ENCODE peak calls at places on chromosomes 4 and X, in seven cellular contexts. Q, A, Y, K, D, H and C are unnamed samples.

GRCh38 chr4:123284166-123284565 is 112.4 kb upstream of the SPRY1 start:
- DNase-seq in Y (peak), A (no peak), D (no peak), Q (no peak), K (no peak), H (no peak), C (peak)

GRCh38 chr4:477686-478085 is 21.3 kb downstream of the ZNF721 start:
- DNase-seq in A (no peak), Q (no peak), Y (no peak), H (no peak), K (no peak), D (no peak), C (no peak)

GRCh38 chr4:111798840-111799239 is 346.4 kb upstream of the FAM241A start:
- DNase-seq in Y (no peak), D (no peak), A (no peak), Q (no peak), K (no peak), H (no peak), C (no peak)

GRCh38 chr4:57430706-57431105 is 320.5 kb upstream of the IGFBP7 start:
- DNase-seq in Y (no peak), A (no peak), Q (no peak), D (no peak), K (no peak), H (no peak), C (no peak)

GRCh38 chr4:7335363-7336066 is 99.2 kb downstream of the PSAPL1 start:
- DNase-seq in D (peak), Y (no peak), K (peak), H (peak), A (no peak), Q (peak), C (peak)

GRCh38 chrX:20620301-20620700 is 353.6 kb upstream of the RPS6KA3 start:
- DNase-seq in D (no peak), A (no peak), K (no peak), Y (peak), Q (no peak), H (no peak), C (peak)

GRCh38 chr4:70113656-70114055 is 40.4 kb upstream of the PRR27 start:
- DNase-seq in K (no peak), A (no peak), Y (no peak), D (no peak), Q (no peak), H (no peak), C (no peak)

GRCh38 chr4:77045490-77045889 is 30.3 kb downstream of the CCNI start:
- DNase-seq in K (no peak), D (no peak), H (no peak), A (no peak), Y (peak), Q (no peak), C (peak)

GRCh38 chr4:5890063-5890727 is 2.7 kb downstream of the CRMP1 start:
- DNase-seq in A (no peak), K (no peak), H (no peak), D (no peak), Y (peak), Q (peak), C (no peak)

GRCh38 chr4:127844605-127845116 is 36.0 kb upstream of the PLK4 start:
- DNase-seq in H (no peak), K (no peak), Y (no peak), Q (no peak), D (no peak), A (no peak), C (no peak)

GRCh38 chr4:113604955-113605354 is 156.6 kb downstream of the CAMK2D start:
- DNase-seq in H (no peak), K (no peak), D (peak), Q (no peak), A (no peak), Y (no peak), C (peak)

GRCh38 chr4:41851621-41852020 is 83.6 kb upstream of the TMEM33 start:
- DNase-seq in Y (no peak), Q (no peak), A (no peak), D (no peak), K (no peak), H (no peak), C (no peak)

GRCh38 chr4:110195561-110196205 is 2.7 kb downstream of the ELOVL6 start:
- DNase-seq in K (peak), A (no peak), D (no peak), Q (peak), H (no peak), Y (peak), C (peak)

GRCh38 chrX:47568656-47569295 is 7.8 kb downstream of the ARAF start:
- DNase-seq in D (no peak), H (no peak), K (no peak), A (peak), Q (no peak), Y (no peak), C (no peak)

GRCh38 chr4:158302076-158302866 is 92.0 kb downstream of the TMEM144 start:
- DNase-seq in H (peak), K (no peak), A (no peak), Q (no peak), Y (peak), D (peak), C (peak)

GRCh38 chrX:121504148-121504547 is 456.7 kb downstream of the GLUD2 start:
- DNase-seq in Y (no peak), D (no peak), Q (no peak), H (no peak), A (no peak), K (no peak), C (no peak)

GRCh38 chr4:682490-683172 is 6.3 kb downstream of the SLC49A3 start:
- DNase-seq in K (no peak), D (no peak), A (no peak), H (no peak), Y (no peak), Q (no peak), C (no peak)

GRCh38 chrX:17098516-17099247 is 152.2 kb downstream of the REPS2 start:
- DNase-seq in Y (no peak), K (no peak), A (no peak), H (no peak), Q (no peak), D (no peak), C (no peak)

GRCh38 chrX:253451-254297 is 27.5 kb upstream of the PLCXD1 start:
- DNase-seq in Q (no peak), H (no peak), K (no peak), Y (no peak), A (no peak), D (no peak), C (no peak)

GRCh38 chr4:57270350-57270749 is 160.2 kb upstream of the IGFBP7 start:
- DNase-seq in A (no peak), Q (no peak), K (no peak), D (no peak), Y (no peak), H (no peak), C (no peak)

GRCh38 chr4:83731609-83732008 is 195.7 kb downstream of the GPAT3 start:
- DNase-seq in Q (no peak), D (no peak), Y (no peak), A (no peak), K (no peak), H (no peak), C (peak)

GRCh38 chrX:71301195-71301924 is at the start of gene ITGB1BP2:
- DNase-seq in D (peak), A (no peak), H (no peak), Y (no peak), K (no peak), Q (no peak), C (peak)

GRCh38 chr4:48403779-48404178 is 62.5 kb downstream of the SLAIN2 start:
- DNase-seq in D (no peak), Y (no peak), K (no peak), Q (no peak), A (no peak), H (no peak), C (no peak)

GRCh38 chr4:2068566-2068965 is 9.4 kb downstream of the NAT8L start:
- DNase-seq in A (no peak), Q (no peak), H (no peak), D (no peak), Y (no peak), K (no peak), C (no peak)

GRCh38 chr4:144611850-144612249 is 34.1 kb upstream of the HHIP start:
- DNase-seq in Q (peak), Y (no peak), D (peak), A (no peak), H (no peak), K (no peak), C (peak)

GRCh38 chrX:13130776-13131175 is 86.4 kb upstream of the FAM9C start:
- DNase-seq in D (no peak), K (no peak), Q (no peak), Y (no peak), A (no peak), H (no peak), C (no peak)

GRCh38 chr4:30840571-30840970 is 120.4 kb downstream of the PCDH7 start:
- DNase-seq in Y (peak), K (no peak), Q (no peak), A (no peak), D (no peak), H (no peak), C (no peak)

GRCh38 chrX:107628662-107629532 is 587 bp downstream of the PRPS1 start:
- DNase-seq in H (no peak), Q (peak), D (peak), A (no peak), Y (peak), K (no peak), C (peak)

GRCh38 chr4:157143365-157143764 is 67.4 kb downstream of the GLRB start:
- DNase-seq in H (no peak), K (no peak), A (no peak), Y (no peak), D (no peak), Q (no peak), C (no peak)

GRCh38 chrX:20263474-20263873 is 3.2 kb downstream of the RPS6KA3 start:
- DNase-seq in D (no peak), Y (peak), H (no peak), K (no peak), Q (no peak), A (no peak), C (peak)

GRCh38 chrX:137032378-137032694 is 1.5 kb downstream of the GPR101 start:
- DNase-seq in K (no peak), Q (no peak), Y (no peak), A (no peak), D (no peak), H (no peak), C (no peak)

GRCh38 chr4:14711259-14711658 is 291.0 kb upstream of the CPEB2 start:
- DNase-seq in D (no peak), Y (no peak), A (no peak), K (no peak), Q (no peak), H (no peak), C (no peak)

GRCh38 chr4:3725936-3726895 is 40.0 kb upstream of the ADRA2C start:
- DNase-seq in Q (no peak), H (no peak), D (no peak), Y (no peak), A (no peak), K (no peak), C (no peak)

GRCh38 chr4:68344049-68344448 is 5.8 kb downstream of the YTHDC1 start:
- DNase-seq in K (no peak), Y (no peak), D (no peak), A (no peak), H (no peak), Q (no peak), C (no peak)

GRCh38 chr4:150855981-150856510 is 159.0 kb downstream of the LRBA start:
- DNase-seq in K (no peak), D (no peak), Y (no peak), H (no peak), Q (no peak), A (no peak), C (no peak)

GRCh38 chr4:184368731-184369130 is 105.6 kb downstream of the IRF2 start:
- DNase-seq in K (no peak), A (no peak), D (no peak), Q (no peak), H (no peak), Y (no peak), C (no peak)